ENCODE peak calls at places on chromosomes 13 and 19, in ten cellular contexts. One of them, this sample, is unnamed.

GRCh38 chr13:26458196-26458734 is 99.2 kb upstream of the WASF3 start:
- DNase-seq in Peyer's patch: no peak
- DNase-seq in AG04449: no peak
- DNase-seq in transverse colon: no peak
- DNase-seq in dorsolateral prefrontal cortex: no peak
- DNase-seq in hepatocyte: no peak
- DNase-seq in GM23338: no peak
- DNase-seq in foreskin fibroblast: no peak
- DNase-seq in GM06990: no peak
- DNase-seq in thoracic aorta: no peak
- DNase-seq in this sample: no peak

GRCh38 chr19:40282920-40283319 is 2.2 kb downstream of the AKT2 start:
- DNase-seq in GM06990: no peak
- DNase-seq in hepatocyte: no peak
- DNase-seq in AG04449: peak; percentile 29
- DNase-seq in dorsolateral prefrontal cortex: no peak
- DNase-seq in foreskin fibroblast: peak; percentile 68
- DNase-seq in Peyer's patch: no peak
- DNase-seq in transverse colon: no peak
- DNase-seq in thoracic aorta: no peak
- DNase-seq in GM23338: no peak
- DNase-seq in this sample: no peak

GRCh38 chr19:14116918-14117578 is 514 bp downstream of the PRKACA start:
- DNase-seq in GM23338: peak; percentile 51
- DNase-seq in GM06990: no peak
- DNase-seq in AG04449: no peak
- DNase-seq in thoracic aorta: no peak
- DNase-seq in hepatocyte: peak; percentile 42
- DNase-seq in Peyer's patch: no peak
- DNase-seq in foreskin fibroblast: no peak
- DNase-seq in dorsolateral prefrontal cortex: peak; percentile 26
- DNase-seq in transverse colon: no peak
- DNase-seq in this sample: no peak

GRCh38 chr19:42175952-42176648 is 41.4 kb downstream of the DEDD2 start:
- DNase-seq in Peyer's patch: no peak
- DNase-seq in GM23338: peak; percentile 75
- DNase-seq in thoracic aorta: no peak
- DNase-seq in hepatocyte: peak; percentile 30
- DNase-seq in dorsolateral prefrontal cortex: peak; percentile 15
- DNase-seq in transverse colon: no peak
- DNase-seq in GM06990: no peak
- DNase-seq in foreskin fibroblast: peak; percentile 59
- DNase-seq in AG04449: no peak
- DNase-seq in this sample: no peak

GRCh38 chr19:55340784-55341147 is 1.1 kb downstream of the KMT5C start:
- DNase-seq in Peyer's patch: no peak
- DNase-seq in foreskin fibroblast: peak; percentile 40
- DNase-seq in dorsolateral prefrontal cortex: no peak
- DNase-seq in GM06990: no peak
- DNase-seq in transverse colon: peak; percentile 43
- DNase-seq in GM23338: peak; percentile 62
- DNase-seq in hepatocyte: peak; percentile 71
- DNase-seq in thoracic aorta: no peak
- DNase-seq in AG04449: no peak
- DNase-seq in this sample: no peak

GRCh38 chr19:29410974-29411615 is 114.7 kb upstream of the VSTM2B start:
- DNase-seq in Peyer's patch: no peak
- DNase-seq in thoracic aorta: no peak
- DNase-seq in dorsolateral prefrontal cortex: peak; percentile 79
- DNase-seq in hepatocyte: no peak
- DNase-seq in GM23338: no peak
- DNase-seq in GM06990: no peak
- DNase-seq in foreskin fibroblast: no peak
- DNase-seq in transverse colon: no peak
- DNase-seq in AG04449: no peak
- DNase-seq in this sample: no peak

GRCh38 chr19:55527197-55528029 is 9.5 kb downstream of the SBK2 start:
- DNase-seq in AG04449: no peak
- DNase-seq in Peyer's patch: no peak
- DNase-seq in dorsolateral prefrontal cortex: no peak
- DNase-seq in foreskin fibroblast: no peak
- DNase-seq in GM06990: no peak
- DNase-seq in thoracic aorta: no peak
- DNase-seq in transverse colon: no peak
- DNase-seq in hepatocyte: no peak
- DNase-seq in GM23338: no peak
- DNase-seq in this sample: no peak

GRCh38 chr19:1173845-1174809 is at the start of gene SBNO2:
- DNase-seq in GM23338: peak; percentile 92
- DNase-seq in foreskin fibroblast: peak; percentile 94
- DNase-seq in transverse colon: peak; percentile 95
- DNase-seq in thoracic aorta: peak; percentile 59
- DNase-seq in Peyer's patch: peak; percentile 82
- DNase-seq in hepatocyte: peak; percentile 94
- DNase-seq in dorsolateral prefrontal cortex: peak; percentile 81
- DNase-seq in AG04449: no peak
- DNase-seq in GM06990: peak; percentile 91
- DNase-seq in this sample: no peak

DNA sequence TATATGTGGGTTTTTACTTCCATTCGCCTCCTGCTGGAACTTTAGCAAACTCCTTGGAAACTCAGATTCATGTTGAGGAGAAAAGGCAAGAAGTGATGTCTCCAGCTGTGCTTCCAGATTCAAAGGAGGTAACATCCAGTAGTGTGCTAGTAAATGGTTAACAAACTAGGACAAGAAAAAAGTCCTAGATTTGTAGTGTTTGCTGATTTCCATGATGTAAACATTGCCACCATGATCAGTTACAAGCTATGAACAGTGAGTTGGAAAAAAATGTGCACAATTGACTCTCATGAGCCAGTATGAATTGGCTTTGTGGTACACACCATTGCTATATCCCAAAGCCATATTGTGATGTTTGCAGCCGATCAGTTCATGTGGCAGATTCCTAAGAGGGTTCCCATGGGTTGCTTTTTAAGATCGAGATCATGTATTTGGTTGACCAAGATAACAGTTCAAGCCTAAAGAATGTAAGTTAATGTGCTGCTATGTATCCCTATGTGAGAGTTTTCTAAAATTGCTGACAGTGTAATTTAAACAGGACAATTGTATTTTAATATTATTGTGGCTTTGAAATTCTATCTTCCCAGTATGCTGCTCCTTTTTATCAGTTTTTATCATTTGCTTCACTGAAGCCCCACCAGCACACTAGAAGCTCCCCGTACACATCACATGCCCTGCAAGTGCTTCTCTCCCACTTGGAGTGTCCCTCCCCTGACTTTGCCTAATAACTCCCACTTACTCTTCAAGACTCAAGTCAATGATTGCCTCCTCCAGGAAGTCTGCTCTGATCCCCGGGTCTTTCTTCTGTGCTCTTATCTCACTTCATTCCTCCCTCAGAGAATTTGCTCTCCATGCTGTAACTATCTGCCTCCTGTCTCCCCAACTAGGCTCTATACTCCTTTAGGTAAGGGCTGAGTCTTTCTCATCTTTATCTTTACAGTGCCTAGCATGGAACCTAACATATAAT is 148.3 kb downstream of the RGCC start:
- DNase-seq in hepatocyte: no peak
- DNase-seq in transverse colon: no peak
- DNase-seq in GM06990: no peak
- DNase-seq in thoracic aorta: no peak
- DNase-seq in AG04449: no peak
- DNase-seq in dorsolateral prefrontal cortex: no peak
- DNase-seq in foreskin fibroblast: no peak
- DNase-seq in Peyer's patch: no peak
- DNase-seq in GM23338: peak; percentile 21
- DNase-seq in this sample: no peak
- TF ChIP-seq CTCF in hepatocyte: no peak
- TF ChIP-seq CTCF in transverse colon: no peak
- TF ChIP-seq CTCF in GM06990: no peak
- TF ChIP-seq CTCF in thoracic aorta: no peak
- TF ChIP-seq CTCF in AG04449: no peak
- TF ChIP-seq CTCF in dorsolateral prefrontal cortex: no peak
- TF ChIP-seq CTCF in foreskin fibroblast: no peak
- TF ChIP-seq CTCF in Peyer's patch: no peak
- TF ChIP-seq CTCF in GM23338: peak; percentile 19
- TF ChIP-seq CTCF in this sample: peak; percentile 7

GRCh38 chr19:2235396-2236284 is 489 bp downstream of the PLEKHJ1 start:
- DNase-seq in AG04449: no peak
- DNase-seq in dorsolateral prefrontal cortex: no peak
- DNase-seq in GM23338: peak; percentile 47
- DNase-seq in thoracic aorta: no peak
- DNase-seq in GM06990: no peak
- DNase-seq in transverse colon: peak; percentile 86
- DNase-seq in Peyer's patch: no peak
- DNase-seq in hepatocyte: peak; percentile 80
- DNase-seq in foreskin fibroblast: no peak
- DNase-seq in this sample: no peak

GRCh38 chr19:2237051-2237868 is 636 bp downstream of the SF3A2 start:
- DNase-seq in foreskin fibroblast: no peak
- DNase-seq in GM06990: no peak
- DNase-seq in Peyer's patch: no peak
- DNase-seq in AG04449: no peak
- DNase-seq in GM23338: no peak
- DNase-seq in transverse colon: no peak
- DNase-seq in dorsolateral prefrontal cortex: no peak
- DNase-seq in thoracic aorta: no peak
- DNase-seq in hepatocyte: no peak
- DNase-seq in this sample: no peak

GRCh38 chr19:2236285-2237050 is at the start of the genes PLEKHJ1 and SF3A2:
- DNase-seq in hepatocyte: peak; percentile 99
- DNase-seq in foreskin fibroblast: peak; percentile 99
- DNase-seq in dorsolateral prefrontal cortex: peak; percentile 90
- DNase-seq in thoracic aorta: peak; percentile 85
- DNase-seq in Peyer's patch: peak; percentile 93
- DNase-seq in transverse colon: peak; percentile 97
- DNase-seq in AG04449: peak; percentile 70
- DNase-seq in GM23338: peak; percentile 98
- DNase-seq in GM06990: peak; percentile 99
- DNase-seq in this sample: peak; percentile 62

GRCh38 chr19:2239173-2239572 is 2.5 kb downstream of the SF3A2 start:
- DNase-seq in Peyer's patch: no peak
- DNase-seq in thoracic aorta: no peak
- DNase-seq in GM06990: no peak
- DNase-seq in transverse colon: no peak
- DNase-seq in dorsolateral prefrontal cortex: no peak
- DNase-seq in foreskin fibroblast: no peak
- DNase-seq in AG04449: no peak
- DNase-seq in hepatocyte: no peak
- DNase-seq in GM23338: no peak
- DNase-seq in this sample: no peak

GRCh38 chr19:2237869-2238153 is 1.2 kb downstream of the SF3A2 start:
- DNase-seq in foreskin fibroblast: no peak
- DNase-seq in thoracic aorta: no peak
- DNase-seq in GM06990: no peak
- DNase-seq in hepatocyte: no peak
- DNase-seq in GM23338: no peak
- DNase-seq in AG04449: no peak
- DNase-seq in dorsolateral prefrontal cortex: no peak
- DNase-seq in transverse colon: no peak
- DNase-seq in Peyer's patch: no peak
- DNase-seq in this sample: no peak
- H3K4me3 ChIP-seq in foreskin fibroblast: peak overlapping the region; percentile 78
- H3K4me3 ChIP-seq in thoracic aorta: peak overlapping the region; percentile 95
- H3K4me3 ChIP-seq in GM06990: peak overlapping the region; percentile 85
- H3K4me3 ChIP-seq in hepatocyte: no peak overlapping the region
- H3K4me3 ChIP-seq in GM23338: peak overlapping the region; percentile 96
- H3K4me3 ChIP-seq in AG04449: peak overlapping the region; percentile 83
- H3K4me3 ChIP-seq in dorsolateral prefrontal cortex: peak overlapping the region; percentile 94
- H3K4me3 ChIP-seq in transverse colon: no peak overlapping the region
- H3K4me3 ChIP-seq in Peyer's patch: peak overlapping the region; percentile 83
- H3K4me3 ChIP-seq in this sample: peak overlapping the region; percentile 94

GRCh38 chr19:9828551-9829063 is 889 bp downstream of the UBL5 start:
- DNase-seq in hepatocyte: no peak
- DNase-seq in thoracic aorta: no peak
- DNase-seq in AG04449: no peak
- DNase-seq in foreskin fibroblast: no peak
- DNase-seq in GM23338: no peak
- DNase-seq in dorsolateral prefrontal cortex: no peak
- DNase-seq in transverse colon: no peak
- DNase-seq in Peyer's patch: no peak
- DNase-seq in GM06990: no peak
- DNase-seq in this sample: no peak

GRCh38 chr19:9823816-9824215 is 3.9 kb upstream of the UBL5 start:
- DNase-seq in foreskin fibroblast: no peak
- DNase-seq in thoracic aorta: no peak
- DNase-seq in transverse colon: no peak
- DNase-seq in hepatocyte: no peak
- DNase-seq in GM23338: no peak
- DNase-seq in dorsolateral prefrontal cortex: no peak
- DNase-seq in AG04449: no peak
- DNase-seq in Peyer's patch: no peak
- DNase-seq in GM06990: no peak
- DNase-seq in this sample: no peak

DNA sequence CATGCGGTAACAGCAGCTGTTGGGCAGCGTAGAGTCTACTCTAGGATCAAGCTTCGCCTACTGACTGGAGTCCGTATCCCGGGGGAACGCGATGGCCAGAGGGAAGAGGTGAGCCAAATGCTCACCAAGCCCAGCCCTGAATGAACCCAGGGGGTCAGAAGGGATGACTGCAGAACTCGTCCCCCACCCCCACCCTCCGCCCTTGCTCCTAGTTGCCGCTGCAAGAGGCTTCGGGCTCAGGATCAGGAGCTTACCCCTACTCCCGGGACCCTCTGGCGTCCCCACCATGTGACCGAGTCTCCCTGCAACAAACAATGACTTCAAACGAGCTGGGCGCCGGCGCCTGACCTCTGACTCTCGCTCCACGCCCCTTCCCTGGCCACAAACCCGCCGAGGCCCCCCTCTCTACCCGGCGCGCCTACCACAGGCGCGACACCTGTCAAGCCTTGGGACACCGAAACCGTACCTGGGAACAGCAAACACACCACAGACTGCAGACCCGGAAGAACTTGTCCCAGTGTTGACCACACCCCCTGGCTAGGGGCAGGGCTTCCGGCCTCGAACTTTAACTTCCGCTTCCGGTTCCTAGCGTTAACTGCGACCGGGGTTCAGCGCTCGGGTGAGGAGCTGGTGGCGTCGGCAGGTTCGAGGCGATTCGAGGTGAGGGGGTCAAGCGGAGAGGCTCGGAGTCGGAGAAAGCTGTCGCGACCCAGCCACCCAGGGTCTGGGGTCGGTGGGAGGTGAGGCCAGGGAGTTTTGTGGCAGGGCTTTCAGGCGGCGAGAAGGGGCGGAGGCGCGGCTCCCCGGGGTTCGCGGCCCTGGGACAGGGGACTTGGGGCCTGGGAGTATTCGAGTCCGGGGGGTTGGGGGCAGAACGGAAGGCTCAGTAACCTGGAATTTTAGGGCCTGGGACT is at the start of gene UBL5:
- DNase-seq in Peyer's patch: peak; percentile 89
- DNase-seq in thoracic aorta: peak; percentile 66
- DNase-seq in dorsolateral prefrontal cortex: peak; percentile 91
- DNase-seq in AG04449: no peak
- DNase-seq in GM23338: peak; percentile 98
- DNase-seq in foreskin fibroblast: peak; percentile 93
- DNase-seq in transverse colon: peak; percentile 94
- DNase-seq in GM06990: peak; percentile 85
- DNase-seq in hepatocyte: peak; percentile 95
- DNase-seq in this sample: peak; percentile 35
- TF ChIP-seq CTCF in Peyer's patch: no peak
- TF ChIP-seq CTCF in thoracic aorta: no peak
- TF ChIP-seq CTCF in dorsolateral prefrontal cortex: no peak
- TF ChIP-seq CTCF in AG04449: no peak
- TF ChIP-seq CTCF in GM23338: no peak
- TF ChIP-seq CTCF in foreskin fibroblast: no peak
- TF ChIP-seq CTCF in transverse colon: no peak
- TF ChIP-seq CTCF in GM06990: no peak
- TF ChIP-seq CTCF in hepatocyte: no peak
- TF ChIP-seq CTCF in this sample: no peak

DNA sequence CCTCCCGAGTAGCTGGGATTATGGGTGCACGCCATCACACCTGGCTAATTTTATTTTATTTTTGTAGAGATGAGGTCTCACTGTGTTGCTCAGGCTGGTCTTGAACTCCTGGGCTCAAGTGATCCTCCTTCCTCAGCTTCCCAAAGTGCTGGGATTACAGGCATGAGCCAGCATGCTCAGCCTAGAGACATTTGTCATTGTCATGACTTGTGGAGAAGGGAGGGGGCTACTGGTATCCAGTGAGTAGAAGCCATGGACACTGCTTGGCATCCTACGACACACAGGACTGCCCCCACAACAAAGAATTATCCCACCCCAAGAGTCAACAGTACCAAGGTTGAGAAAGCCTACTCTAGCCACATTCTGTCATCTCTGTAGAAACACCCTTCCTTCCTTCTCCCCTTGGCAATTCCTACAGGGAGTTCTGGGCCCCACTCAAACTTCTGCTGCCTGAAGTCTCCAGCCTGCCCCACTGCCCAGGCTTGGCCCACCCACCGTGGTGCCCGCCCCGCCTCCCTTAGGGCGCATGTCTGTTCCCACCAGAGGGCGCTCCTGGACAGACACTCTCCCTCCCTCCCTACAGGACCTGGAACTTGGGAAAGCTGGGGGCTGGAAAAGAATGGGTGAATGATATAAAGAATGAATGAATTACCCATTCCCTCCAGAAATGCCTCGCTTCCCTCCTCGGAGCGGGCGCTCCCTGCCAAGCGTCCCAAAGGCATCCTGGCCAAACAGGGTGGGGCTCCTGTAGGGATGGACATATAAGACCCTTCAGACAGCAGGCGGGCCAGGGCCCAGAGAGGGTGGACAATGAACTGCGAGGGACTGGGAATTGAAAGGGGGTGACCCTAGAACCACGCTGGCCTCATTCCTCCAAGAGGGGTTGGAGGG is 5.5 kb upstream of the EMP3 start:
- DNase-seq in AG04449: no peak
- DNase-seq in Peyer's patch: peak; percentile 91
- DNase-seq in dorsolateral prefrontal cortex: peak; percentile 77
- DNase-seq in foreskin fibroblast: peak; percentile 92
- DNase-seq in GM23338: peak; percentile 95
- DNase-seq in transverse colon: peak; percentile 91
- DNase-seq in hepatocyte: peak; percentile 86
- DNase-seq in thoracic aorta: peak; percentile 52
- DNase-seq in GM06990: peak; percentile 66
- DNase-seq in this sample: no peak
- H3K4me3 ChIP-seq in AG04449: no peak overlapping the region
- H3K4me3 ChIP-seq in Peyer's patch: no peak overlapping the region
- H3K4me3 ChIP-seq in dorsolateral prefrontal cortex: no peak overlapping the region
- H3K4me3 ChIP-seq in foreskin fibroblast: no peak overlapping the region
- H3K4me3 ChIP-seq in GM23338: peak overlapping the region; percentile 65
- H3K4me3 ChIP-seq in transverse colon: no peak overlapping the region
- H3K4me3 ChIP-seq in hepatocyte: no peak overlapping the region
- H3K4me3 ChIP-seq in thoracic aorta: no peak overlapping the region
- H3K4me3 ChIP-seq in GM06990: no peak overlapping the region
- H3K4me3 ChIP-seq in this sample: no peak overlapping the region

This sample was measured in epithelial cell of proximal tubule.